ENCODE peak calls at places on chromosomes 6 and 20, in ten cellular contexts. H is foreskin fibroblast; R is naive thymus-derived CD8-positive, alpha-beta T cell; S is PC-9; B is spleen; Y is fibroblast of mammary gland; F is left lung; T is anterior cingulate cortex; D is thoracic aorta; A is effector CD4-positive, alpha-beta T cell. P is an unnamed sample.

GRCh38 chr6:106801256-106801655 is 171.9 kb downstream of the QRSL1 start:
- DNase-seq in H (no peak), S (no peak), R (no peak), Y (no peak), D (no peak), T (no peak), A (no peak), F (no peak), B (no peak), P (no peak)

GRCh38 chr6:32627831-32628230 is 9.4 kb upstream of the HLA-DQA1 start:
- DNase-seq in B (no peak), H (no peak), R (no peak), A (peak; percentile 28), S (no peak), F (no peak), T (no peak), D (no peak), Y (peak; percentile 34), P (no peak)

GRCh38 chr20:9021216-9021615 is 47.7 kb upstream of the PLCB4 start:
- DNase-seq in A (no peak), B (no peak), H (no peak), S (no peak), Y (no peak), F (no peak), T (no peak), D (no peak), R (no peak), P (no peak)

GRCh38 chr20:49216991-49217578 is 2.1 kb upstream of the DDX27 start:
- DNase-seq in D (peak; percentile 92), H (peak; percentile 73), A (peak; percentile 95), Y (peak; percentile 88), T (peak; percentile 71), F (peak; percentile 93), S (peak; percentile 93), B (peak; percentile 97), R (peak; percentile 81), P (peak; percentile 92)

GRCh38 chr6:51382838-51383237 is 564.2 kb downstream of the TFAP2B start:
- DNase-seq in H (no peak), F (no peak), R (no peak), D (no peak), T (no peak), B (no peak), A (no peak), Y (no peak), S (no peak), P (no peak)

GRCh38 chr20:46255440-46256104 is 52.7 kb downstream of the CDH22 start:
- DNase-seq in B (peak; percentile 81), S (peak; percentile 66), R (no peak), D (no peak), T (peak; percentile 1), Y (peak; percentile 16), A (no peak), F (peak; percentile 68), H (no peak), P (no peak)

GRCh38 chr20:38277285-38277684 is 16.8 kb upstream of the KIAA1755 start:
- DNase-seq in F (no peak), S (no peak), H (no peak), R (no peak), B (no peak), A (no peak), D (no peak), Y (no peak), T (no peak), P (no peak)

GRCh38 chr6:154370545-154370944 is 13.9 kb upstream of the IPCEF1 start:
- DNase-seq in B (no peak), Y (peak; percentile 52), F (no peak), T (peak; percentile 27), D (no peak), S (no peak), A (no peak), H (peak; percentile 36), R (no peak), P (peak; percentile 25)

GRCh38 chr20:38731738-38732113 is 7.4 kb downstream of the SLC32A1 start:
- DNase-seq in R (no peak), D (no peak), A (no peak), Y (no peak), T (no peak), S (no peak), H (no peak), F (no peak), B (no peak), P (no peak)

GRCh38 chr20:33419140-33419974 is 18.0 kb upstream of the CDK5RAP1 start:
- DNase-seq in F (no peak), B (no peak), R (no peak), S (no peak), Y (no peak), D (no peak), T (no peak), A (no peak), H (no peak), P (no peak)

GRCh38 chr20:52305843-52306242 is 114.3 kb upstream of the ZFP64 start:
- DNase-seq in B (no peak), S (no peak), R (peak; percentile 1), Y (no peak), H (no peak), D (no peak), F (no peak), A (no peak), T (no peak), P (peak; percentile 52)

GRCh38 chr20:45305262-45305661 is 1.4 kb upstream of the RBPJL start:
- DNase-seq in F (no peak), S (no peak), B (no peak), R (no peak), D (no peak), H (no peak), A (no peak), T (no peak), Y (no peak), P (no peak)

GRCh38 chr6:25278914-25279747 is at the start of gene CARMIL1:
- DNase-seq in B (peak; percentile 92), T (peak; percentile 62), H (peak; percentile 62), A (peak; percentile 53), F (peak; percentile 89), D (no peak), R (peak; percentile 66), Y (peak; percentile 62), S (peak; percentile 78), P (peak; percentile 70)

GRCh38 chr6:35552285-35552917 is 39.7 kb upstream of the TULP1 start:
- DNase-seq in T (no peak), B (peak; percentile 55), S (no peak), F (no peak), Y (peak; percentile 56), D (no peak), R (peak; percentile 29), H (peak; percentile 15), A (peak; percentile 50), P (peak; percentile 60)

GRCh38 chr20:3751664-3752385 is 15.7 kb downstream of the ADISSP start:
- DNase-seq in Y (no peak), S (no peak), H (no peak), T (no peak), F (peak; percentile 59), D (no peak), R (peak; percentile 50), A (peak; percentile 15), B (no peak), P (peak; percentile 33)

GRCh38 chr20:19397676-19398075 is 185.2 kb downstream of the SLC24A3 start:
- DNase-seq in H (no peak), S (no peak), A (no peak), B (no peak), R (no peak), Y (no peak), D (no peak), T (no peak), F (no peak), P (no peak)

GRCh38 chr20:59013959-59014608 is 5.1 kb upstream of the TUBB1 start:
- DNase-seq in F (no peak), T (no peak), D (no peak), Y (peak; percentile 55), A (no peak), S (no peak), B (peak; percentile 65), R (no peak), H (peak; percentile 54), P (no peak)

GRCh38 chr20:16528078-16528477 is 45.2 kb downstream of the KIF16B start:
- DNase-seq in D (no peak), A (no peak), B (no peak), F (peak; percentile 75), R (no peak), H (peak; percentile 57), S (peak; percentile 91), T (no peak), Y (peak; percentile 97), P (no peak)

GRCh38 chr6:53361549-53362031 is 12.8 kb upstream of the ELOVL5 start:
- DNase-seq in F (peak; percentile 87), B (no peak), A (peak; percentile 67), R (peak; percentile 78), T (no peak), H (peak; percentile 77), Y (peak; percentile 55), S (no peak), D (no peak), P (peak; percentile 77)

GRCh38 chr6:25312034-25312620 is 33.0 kb downstream of the CARMIL1 start:
- DNase-seq in Y (peak; percentile 88), H (peak; percentile 57), B (no peak), A (no peak), T (no peak), D (no peak), R (no peak), S (no peak), F (no peak), P (no peak)

GRCh38 chr6:2020909-2021308 is 224.5 kb downstream of the GMDS start:
- DNase-seq in R (no peak), T (no peak), H (peak; percentile 58), B (no peak), F (no peak), D (no peak), Y (peak; percentile 71), S (no peak), A (no peak), P (no peak)

P was measured in naive thymus-derived CD4-positive, alpha-beta T cell.